ENCODE peak calls at places on chromosomes 16 and 17, in eight cellular contexts. One of them, this sample, is unnamed.

GRCh38 chr17:74524751-74525725 is 6.2 kb downstream of the CD300LB start:
- DNase-seq in naive thymus-derived CD4-positive, alpha-beta T cell: no peak
- DNase-seq in effector memory CD4-positive, alpha-beta T cell: no peak
- DNase-seq in ascending aorta: no peak
- DNase-seq in tibial artery: peak
- DNase-seq in small intestine: no peak
- DNase-seq in endodermal cell: peak
- DNase-seq in mammary epithelial cell: no peak
- DNase-seq in this sample: no peak

GRCh38 chr17:8976638-8977037 is 11.1 kb upstream of the PIK3R5 start:
- DNase-seq in naive thymus-derived CD4-positive, alpha-beta T cell: no peak
- DNase-seq in effector memory CD4-positive, alpha-beta T cell: no peak
- DNase-seq in ascending aorta: no peak
- DNase-seq in tibial artery: no peak
- DNase-seq in small intestine: no peak
- DNase-seq in endodermal cell: no peak
- DNase-seq in mammary epithelial cell: peak
- DNase-seq in this sample: no peak

GRCh38 chr16:64481497-64481896 is 640.4 kb downstream of the CDH11 start:
- DNase-seq in naive thymus-derived CD4-positive, alpha-beta T cell: no peak
- DNase-seq in effector memory CD4-positive, alpha-beta T cell: no peak
- DNase-seq in ascending aorta: no peak
- DNase-seq in tibial artery: no peak
- DNase-seq in small intestine: no peak
- DNase-seq in endodermal cell: no peak
- DNase-seq in mammary epithelial cell: no peak
- DNase-seq in this sample: no peak

GRCh38 chr16:67446968-67447507 is 16.1 kb downstream of the HSD11B2 start:
- DNase-seq in naive thymus-derived CD4-positive, alpha-beta T cell: no peak
- DNase-seq in effector memory CD4-positive, alpha-beta T cell: no peak
- DNase-seq in ascending aorta: no peak
- DNase-seq in tibial artery: no peak
- DNase-seq in small intestine: no peak
- DNase-seq in endodermal cell: no peak
- DNase-seq in mammary epithelial cell: no peak
- DNase-seq in this sample: no peak

GRCh38 chr17:34382586-34383224 is 19.7 kb upstream of the CCL1 start:
- DNase-seq in naive thymus-derived CD4-positive, alpha-beta T cell: no peak
- DNase-seq in effector memory CD4-positive, alpha-beta T cell: no peak
- DNase-seq in ascending aorta: no peak
- DNase-seq in tibial artery: no peak
- DNase-seq in small intestine: no peak
- DNase-seq in endodermal cell: peak
- DNase-seq in mammary epithelial cell: no peak
- DNase-seq in this sample: no peak

GRCh38 chr16:46908540-46909372 is 24.6 kb downstream of the GPT2 start:
- DNase-seq in naive thymus-derived CD4-positive, alpha-beta T cell: peak
- DNase-seq in effector memory CD4-positive, alpha-beta T cell: peak
- DNase-seq in ascending aorta: no peak
- DNase-seq in tibial artery: no peak
- DNase-seq in small intestine: peak
- DNase-seq in endodermal cell: peak
- DNase-seq in mammary epithelial cell: peak
- DNase-seq in this sample: no peak

GRCh38 chr16:49510676-49511305 is 137.2 kb downstream of the C16orf78 start:
- DNase-seq in naive thymus-derived CD4-positive, alpha-beta T cell: no peak
- DNase-seq in effector memory CD4-positive, alpha-beta T cell: no peak
- DNase-seq in ascending aorta: no peak
- DNase-seq in tibial artery: no peak
- DNase-seq in small intestine: no peak
- DNase-seq in endodermal cell: no peak
- DNase-seq in mammary epithelial cell: no peak
- DNase-seq in this sample: no peak

GRCh38 chr17:50097455-50097854 is 2.3 kb downstream of the PDK2 start:
- DNase-seq in naive thymus-derived CD4-positive, alpha-beta T cell: no peak
- DNase-seq in effector memory CD4-positive, alpha-beta T cell: no peak
- DNase-seq in ascending aorta: no peak
- DNase-seq in tibial artery: no peak
- DNase-seq in small intestine: no peak
- DNase-seq in endodermal cell: no peak
- DNase-seq in mammary epithelial cell: no peak
- DNase-seq in this sample: no peak

GRCh38 chr17:45052052-45052772 is 780 bp upstream of the DCAKD start:
- DNase-seq in naive thymus-derived CD4-positive, alpha-beta T cell: peak
- DNase-seq in effector memory CD4-positive, alpha-beta T cell: peak
- DNase-seq in ascending aorta: no peak
- DNase-seq in tibial artery: no peak
- DNase-seq in small intestine: peak
- DNase-seq in endodermal cell: peak
- DNase-seq in mammary epithelial cell: peak
- DNase-seq in this sample: peak

GRCh38 chr17:40452074-40452787 is 9.0 kb downstream of the IGFBP4 start:
- DNase-seq in naive thymus-derived CD4-positive, alpha-beta T cell: no peak
- DNase-seq in effector memory CD4-positive, alpha-beta T cell: no peak
- DNase-seq in ascending aorta: no peak
- DNase-seq in tibial artery: peak
- DNase-seq in small intestine: peak
- DNase-seq in endodermal cell: no peak
- DNase-seq in mammary epithelial cell: no peak
- DNase-seq in this sample: no peak

GRCh38 chr17:74529243-74529642 is 2.0 kb downstream of the CD300LB start:
- DNase-seq in naive thymus-derived CD4-positive, alpha-beta T cell: no peak
- DNase-seq in effector memory CD4-positive, alpha-beta T cell: no peak
- DNase-seq in ascending aorta: no peak
- DNase-seq in tibial artery: peak
- DNase-seq in small intestine: no peak
- DNase-seq in endodermal cell: no peak
- DNase-seq in mammary epithelial cell: no peak
- DNase-seq in this sample: no peak

GRCh38 chr16:73062640-73063283 is 14.8 kb upstream of the ZFHX3 start:
- DNase-seq in naive thymus-derived CD4-positive, alpha-beta T cell: no peak
- DNase-seq in effector memory CD4-positive, alpha-beta T cell: no peak
- DNase-seq in ascending aorta: no peak
- DNase-seq in tibial artery: peak
- DNase-seq in small intestine: no peak
- DNase-seq in endodermal cell: peak
- DNase-seq in mammary epithelial cell: no peak
- DNase-seq in this sample: no peak

GRCh38 chr17:65677932-65678331 is 116.5 kb upstream of the AXIN2 start:
- DNase-seq in naive thymus-derived CD4-positive, alpha-beta T cell: no peak
- DNase-seq in effector memory CD4-positive, alpha-beta T cell: no peak
- DNase-seq in ascending aorta: no peak
- DNase-seq in tibial artery: no peak
- DNase-seq in small intestine: no peak
- DNase-seq in endodermal cell: no peak
- DNase-seq in mammary epithelial cell: no peak
- DNase-seq in this sample: no peak

GRCh38 chr17:29707212-29707571 is 84.5 kb upstream of the CORO6 start:
- DNase-seq in naive thymus-derived CD4-positive, alpha-beta T cell: no peak
- DNase-seq in effector memory CD4-positive, alpha-beta T cell: no peak
- DNase-seq in ascending aorta: no peak
- DNase-seq in tibial artery: no peak
- DNase-seq in small intestine: no peak
- DNase-seq in endodermal cell: no peak
- DNase-seq in mammary epithelial cell: no peak
- DNase-seq in this sample: no peak
- H3K4me3 ChIP-seq in naive thymus-derived CD4-positive, alpha-beta T cell: peak
- H3K4me3 ChIP-seq in effector memory CD4-positive, alpha-beta T cell: peak
- H3K4me3 ChIP-seq in ascending aorta: no peak
- H3K4me3 ChIP-seq in tibial artery: no peak
- H3K4me3 ChIP-seq in small intestine: no peak
- H3K4me3 ChIP-seq in endodermal cell: no peak
- H3K4me3 ChIP-seq in mammary epithelial cell: no peak
- H3K4me3 ChIP-seq in this sample: no peak

GRCh38 chr17:29722411-29723198 is 99.9 kb upstream of the CORO6 start:
- DNase-seq in naive thymus-derived CD4-positive, alpha-beta T cell: peak
- DNase-seq in effector memory CD4-positive, alpha-beta T cell: peak
- DNase-seq in ascending aorta: peak
- DNase-seq in tibial artery: no peak
- DNase-seq in small intestine: peak
- DNase-seq in endodermal cell: no peak
- DNase-seq in mammary epithelial cell: no peak
- DNase-seq in this sample: no peak

GRCh38 chr17:29723283-29724047 is 100.8 kb upstream of the CORO6 start:
- DNase-seq in naive thymus-derived CD4-positive, alpha-beta T cell: no peak
- DNase-seq in effector memory CD4-positive, alpha-beta T cell: no peak
- DNase-seq in ascending aorta: no peak
- DNase-seq in tibial artery: no peak
- DNase-seq in small intestine: peak
- DNase-seq in endodermal cell: no peak
- DNase-seq in mammary epithelial cell: no peak
- DNase-seq in this sample: no peak

GRCh38 chr17:29728490-29728889 is 105.8 kb upstream of the CORO6 start:
- DNase-seq in naive thymus-derived CD4-positive, alpha-beta T cell: no peak
- DNase-seq in effector memory CD4-positive, alpha-beta T cell: no peak
- DNase-seq in ascending aorta: no peak
- DNase-seq in tibial artery: no peak
- DNase-seq in small intestine: no peak
- DNase-seq in endodermal cell: no peak
- DNase-seq in mammary epithelial cell: no peak
- DNase-seq in this sample: no peak

GRCh38 chr17:29731589-29731929 is 108.8 kb upstream of the CORO6 start:
- DNase-seq in naive thymus-derived CD4-positive, alpha-beta T cell: no peak
- DNase-seq in effector memory CD4-positive, alpha-beta T cell: no peak
- DNase-seq in ascending aorta: no peak
- DNase-seq in tibial artery: no peak
- DNase-seq in small intestine: no peak
- DNase-seq in endodermal cell: no peak
- DNase-seq in mammary epithelial cell: no peak
- DNase-seq in this sample: no peak

GRCh38 chr17:29726721-29727252 is 104.1 kb upstream of the CORO6 start:
- DNase-seq in naive thymus-derived CD4-positive, alpha-beta T cell: peak
- DNase-seq in effector memory CD4-positive, alpha-beta T cell: no peak
- DNase-seq in ascending aorta: no peak
- DNase-seq in tibial artery: no peak
- DNase-seq in small intestine: peak
- DNase-seq in endodermal cell: no peak
- DNase-seq in mammary epithelial cell: no peak
- DNase-seq in this sample: no peak
- H3K4me3 ChIP-seq in naive thymus-derived CD4-positive, alpha-beta T cell: no peak
- H3K4me3 ChIP-seq in effector memory CD4-positive, alpha-beta T cell: no peak
- H3K4me3 ChIP-seq in ascending aorta: no peak
- H3K4me3 ChIP-seq in tibial artery: no peak
- H3K4me3 ChIP-seq in small intestine: no peak
- H3K4me3 ChIP-seq in endodermal cell: no peak
- H3K4me3 ChIP-seq in mammary epithelial cell: no peak
- H3K4me3 ChIP-seq in this sample: no peak

DNA sequence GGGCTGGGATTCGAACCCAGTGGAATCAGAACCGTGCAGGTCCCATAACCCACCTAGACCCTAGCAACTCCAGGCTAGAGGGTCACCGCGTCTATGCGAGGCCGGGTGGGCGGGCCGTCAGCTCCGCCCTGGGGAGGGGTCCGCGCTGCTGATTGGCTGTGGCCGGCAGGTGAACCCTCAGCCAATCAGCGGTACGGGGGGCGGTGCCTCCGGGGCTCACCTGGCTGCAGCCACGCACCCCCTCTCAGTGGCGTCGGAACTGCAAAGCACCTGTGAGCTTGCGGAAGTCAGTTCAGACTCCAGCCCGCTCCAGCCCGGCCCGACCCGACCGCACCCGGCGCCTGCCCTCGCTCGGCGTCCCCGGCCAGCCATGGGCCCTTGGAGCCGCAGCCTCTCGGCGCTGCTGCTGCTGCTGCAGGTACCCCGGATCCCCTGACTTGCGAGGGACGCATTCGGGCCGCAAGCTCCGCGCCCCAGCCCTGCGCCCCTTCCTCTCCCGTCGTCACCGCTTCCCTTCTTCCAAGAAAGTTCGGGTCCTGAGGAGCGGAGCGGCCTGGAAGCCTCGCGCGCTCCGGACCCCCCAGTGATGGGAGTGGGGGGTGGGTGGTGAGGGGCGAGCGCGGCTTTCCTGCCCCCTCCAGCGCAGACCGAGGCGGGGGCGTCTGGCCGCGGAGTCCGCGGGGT is at the start of gene CDH1:
- DNase-seq in naive thymus-derived CD4-positive, alpha-beta T cell: peak
- DNase-seq in effector memory CD4-positive, alpha-beta T cell: no peak
- DNase-seq in ascending aorta: no peak
- DNase-seq in tibial artery: no peak
- DNase-seq in small intestine: peak
- DNase-seq in endodermal cell: peak
- DNase-seq in mammary epithelial cell: peak
- DNase-seq in this sample: no peak
- H3K4me3 ChIP-seq in naive thymus-derived CD4-positive, alpha-beta T cell: no peak
- H3K4me3 ChIP-seq in effector memory CD4-positive, alpha-beta T cell: peak
- H3K4me3 ChIP-seq in ascending aorta: peak
- H3K4me3 ChIP-seq in tibial artery: no peak
- H3K4me3 ChIP-seq in small intestine: peak
- H3K4me3 ChIP-seq in endodermal cell: peak
- H3K4me3 ChIP-seq in mammary epithelial cell: peak
- H3K4me3 ChIP-seq in this sample: peak

GRCh38 chr17:36949461-36949927 is 740 bp downstream of the AATF start:
- DNase-seq in naive thymus-derived CD4-positive, alpha-beta T cell: no peak
- DNase-seq in effector memory CD4-positive, alpha-beta T cell: no peak
- DNase-seq in ascending aorta: no peak
- DNase-seq in tibial artery: no peak
- DNase-seq in small intestine: peak
- DNase-seq in endodermal cell: no peak
- DNase-seq in mammary epithelial cell: no peak
- DNase-seq in this sample: no peak

GRCh38 chr17:36947922-36948716 is 635 bp upstream of the AATF start:
- DNase-seq in naive thymus-derived CD4-positive, alpha-beta T cell: peak
- DNase-seq in effector memory CD4-positive, alpha-beta T cell: no peak
- DNase-seq in ascending aorta: no peak
- DNase-seq in tibial artery: no peak
- DNase-seq in small intestine: no peak
- DNase-seq in endodermal cell: no peak
- DNase-seq in mammary epithelial cell: no peak
- DNase-seq in this sample: no peak

GRCh38 chr17:36951390-36951789 is 2.6 kb downstream of the AATF start:
- DNase-seq in naive thymus-derived CD4-positive, alpha-beta T cell: no peak
- DNase-seq in effector memory CD4-positive, alpha-beta T cell: no peak
- DNase-seq in ascending aorta: no peak
- DNase-seq in tibial artery: no peak
- DNase-seq in small intestine: no peak
- DNase-seq in endodermal cell: no peak
- DNase-seq in mammary epithelial cell: no peak
- DNase-seq in this sample: no peak

GRCh38 chr17:36948717-36949460 is at the start of gene AATF:
- DNase-seq in naive thymus-derived CD4-positive, alpha-beta T cell: peak
- DNase-seq in effector memory CD4-positive, alpha-beta T cell: peak
- DNase-seq in ascending aorta: peak
- DNase-seq in tibial artery: peak
- DNase-seq in small intestine: peak
- DNase-seq in endodermal cell: peak
- DNase-seq in mammary epithelial cell: peak
- DNase-seq in this sample: peak

GRCh38 chr17:36950027-36950426 is 1.3 kb downstream of the AATF start:
- DNase-seq in naive thymus-derived CD4-positive, alpha-beta T cell: no peak
- DNase-seq in effector memory CD4-positive, alpha-beta T cell: no peak
- DNase-seq in ascending aorta: no peak
- DNase-seq in tibial artery: no peak
- DNase-seq in small intestine: no peak
- DNase-seq in endodermal cell: no peak
- DNase-seq in mammary epithelial cell: no peak
- DNase-seq in this sample: no peak
- H3K4me3 ChIP-seq in naive thymus-derived CD4-positive, alpha-beta T cell: peak
- H3K4me3 ChIP-seq in effector memory CD4-positive, alpha-beta T cell: peak
- H3K4me3 ChIP-seq in ascending aorta: peak
- H3K4me3 ChIP-seq in tibial artery: peak
- H3K4me3 ChIP-seq in small intestine: no peak
- H3K4me3 ChIP-seq in endodermal cell: peak
- H3K4me3 ChIP-seq in mammary epithelial cell: peak
- H3K4me3 ChIP-seq in this sample: peak

This sample was measured in dorsolateral prefrontal cortex.